ENCODE peak calls at places on chromosomes 11 and 22, in five cellular contexts. J is uterus, E is BE2C, K is cardiac fibroblast, X is fibroblast of mammary gland. N is an unnamed sample.

GRCh38 chr11:57776101-57776511 is 14.5 kb downstream of the CTNND1 start:
- DNase-seq in J (no peak), E (no peak), K (peak), X (no peak), N (no peak)

GRCh38 chr11:117045196-117045595 is 53.0 kb downstream of the SIK3 start:
- DNase-seq in J (no peak), E (no peak), K (no peak), X (peak), N (no peak)

GRCh38 chr22:24938741-24939341 is 7.7 kb downstream of the LHFPL7 start:
- DNase-seq in J (no peak), E (peak), K (peak), X (peak), N (peak)

GRCh38 chr11:57885298-57886035 is 123.9 kb downstream of the CTNND1 start:
- DNase-seq in J (no peak), E (no peak), K (peak), X (peak), N (no peak)

GRCh38 chr11:102225689-102226562 is 91.4 kb upstream of the BIRC3 start:
- DNase-seq in J (no peak), E (no peak), K (peak), X (peak), N (no peak)

GRCh38 chr11:128716231-128716630 is 22.4 kb downstream of the FLI1 start:
- DNase-seq in J (no peak), E (no peak), K (peak), X (no peak), N (no peak)

GRCh38 chr22:40678493-40679248 is 613 bp upstream of the MCHR1 start:
- DNase-seq in J (no peak), E (no peak), K (no peak), X (no peak), N (no peak)

GRCh38 chr11:111923951-111924350 is 5.2 kb downstream of the C11orf52 start:
- DNase-seq in J (no peak), E (no peak), K (no peak), X (no peak), N (no peak)

GRCh38 chr11:23490557-23491235 is 630.4 kb upstream of the CCDC179 start:
- DNase-seq in J (no peak), E (no peak), K (no peak), X (no peak), N (no peak)

GRCh38 chr22:20867179-20868099 is 8.6 kb downstream of the SNAP29 start:
- DNase-seq in J (peak), E (peak), K (peak), X (peak), N (no peak)

GRCh38 chr22:48407256-48407955 is 1420.3 kb downstream of the BRD1 start:
- DNase-seq in J (no peak), E (no peak), K (no peak), X (no peak), N (no peak)

GRCh38 chr11:77109236-77110019 is 6.8 kb downstream of the OMP start:
- DNase-seq in J (no peak), E (peak), K (peak), X (peak), N (no peak)

GRCh38 chr11:65489061-65489705 is 9.7 kb upstream of the MALAT1 start:
- DNase-seq in J (peak), E (no peak), K (peak), X (peak), N (no peak)

GRCh38 chr11:65486570-65487466 is 12.0 kb upstream of the MALAT1 start:
- DNase-seq in J (no peak), E (no peak), K (no peak), X (no peak), N (no peak)

GRCh38 chr11:65488273-65489058 is 10.4 kb upstream of the MALAT1 start:
- DNase-seq in J (peak), E (no peak), K (peak), X (peak), N (peak)

GRCh38 chr11:65485820-65486219 is 13.0 kb upstream of the MALAT1 start:
- DNase-seq in J (peak), E (no peak), K (no peak), X (no peak), N (no peak)

GRCh38 chr11:65487467-65488272 is 11.2 kb upstream of the MALAT1 start:
- DNase-seq in J (peak), E (peak), K (peak), X (peak), N (peak)
- TF ChIP-seq CTCF in J (peak), E (no peak), K (no peak), X (no peak), N (no peak)

GRCh38 chr11:104152941-104153340 is 11.0 kb downstream of the PDGFD start:
- DNase-seq in J (no peak), E (no peak), K (no peak), X (no peak), N (no peak)

GRCh38 chr11:104154296-104154695 is 9.7 kb downstream of the PDGFD start:
- DNase-seq in J (no peak), E (no peak), K (no peak), X (no peak), N (no peak)

GRCh38 chr11:104148696-104149095 is 15.3 kb downstream of the PDGFD start:
- DNase-seq in J (no peak), E (no peak), K (no peak), X (no peak), N (no peak)

GRCh38 chr11:104148074-104148473 is 15.9 kb downstream of the PDGFD start:
- DNase-seq in J (no peak), E (no peak), K (peak), X (peak), N (no peak)

GRCh38 chr11:104151404-104152204 is 12.3 kb downstream of the PDGFD start:
- DNase-seq in J (no peak), E (no peak), K (peak), X (peak), N (no peak)
- TF ChIP-seq CTCF in J (no peak), E (peak), K (peak), X (peak), N (peak)

DNA sequence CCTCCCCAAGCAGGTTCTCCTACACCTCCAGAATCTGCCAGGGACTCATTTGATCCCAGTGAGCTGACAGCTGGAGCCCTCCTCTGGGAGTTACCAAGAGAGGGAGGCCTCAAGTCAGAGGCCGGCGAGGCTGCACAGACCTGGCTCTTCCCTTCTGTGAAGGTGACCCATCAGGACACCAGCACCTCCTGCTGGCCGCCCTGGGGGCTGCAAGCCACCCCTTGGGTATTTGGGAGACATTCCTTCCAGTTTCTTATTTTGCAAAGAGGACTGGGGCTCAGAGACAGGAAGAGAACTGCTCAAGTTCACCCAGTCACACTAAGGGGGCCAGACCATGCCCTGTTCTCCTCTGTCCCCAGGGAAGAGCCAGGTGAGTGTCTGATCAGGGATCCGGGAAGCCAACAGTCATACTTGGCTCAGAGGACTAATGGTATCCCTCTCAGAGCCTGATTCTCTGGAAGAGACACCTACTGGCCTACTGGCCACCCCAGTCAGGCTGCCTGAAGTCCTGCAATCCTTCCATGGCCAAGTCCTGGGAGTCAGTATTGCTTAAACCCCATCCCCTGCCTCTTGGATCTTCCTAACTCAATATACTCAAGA is 40.5 kb upstream of the RIC3 start:
- DNase-seq in J (no peak), E (no peak), K (no peak), X (no peak), N (no peak)
- TF ChIP-seq CTCF in J (no peak), E (peak), K (peak), X (peak), N (peak)

GRCh38 chr22:22348127-22348814 is 103.7 kb downstream of the VPREB1 start:
- DNase-seq in J (no peak), E (no peak), K (peak), X (no peak), N (no peak)
- TF ChIP-seq CTCF in J (no peak), E (peak), K (no peak), X (no peak), N (peak)